ENCODE peak calls at places on chromosomes 3 and 15, in four cellular contexts. V is stimulated activated CD4-positive, alpha-beta T cell treated with anti-CD3 and anti-CD28 coated beads, TNF-alpha, amount 100 ng/mL, for 24 hours; O is iPS DF 6.9; K is foreskin melanocyte. C is an unnamed sample.

GRCh38 chr15:62021991-62022600 is 38.2 kb downstream of the VPS13C start:
- DNase-seq in V (no peak), O (no peak), K (no peak), C (no peak)

GRCh38 chr3:97823503-97824004 is 1.7 kb downstream of the CRYBG3 start:
- DNase-seq in V (no peak), O (no peak), K (no peak), C (no peak)

GRCh38 chr3:189941679-189942078 is 179.0 kb downstream of the P3H2 start:
- DNase-seq in V (no peak), O (no peak), K (no peak), C (no peak)

GRCh38 chr3:16456784-16457415 is 56.6 kb downstream of the RFTN1 start:
- DNase-seq in V (no peak), O (no peak), K (no peak), C (no peak)

GRCh38 chr15:52653451-52653964 is 25.7 kb downstream of the ATOSA start:
- DNase-seq in V (no peak), O (no peak), K (no peak), C (no peak)

GRCh38 chr3:140898340-140899180 is 43.1 kb upstream of the SLC25A36 start:
- DNase-seq in V (no peak), O (no peak), K (peak), C (no peak)

GRCh38 chr3:197476126-197476525 is 79.6 kb downstream of the BDH1 start:
- DNase-seq in V (no peak), O (no peak), K (no peak), C (no peak)

GRCh38 chr3:171860830-171861535 is 17.8 kb downstream of the TMEM212 start:
- DNase-seq in V (no peak), O (no peak), K (no peak), C (no peak)

GRCh38 chr15:28979208-28979891 is 93.6 kb downstream of the APBA2 start:
- DNase-seq in V (no peak), O (no peak), K (peak), C (no peak)

GRCh38 chr3:15638193-15638890 is 36.8 kb downstream of the BTD start:
- DNase-seq in V (no peak), O (no peak), K (no peak), C (no peak)

GRCh38 chr3:188627652-188628051 is 473.7 kb downstream of the LPP start:
- DNase-seq in V (no peak), O (no peak), K (peak), C (no peak)

GRCh38 chr15:38535451-38536200 is 29.0 kb downstream of the RASGRP1 start:
- DNase-seq in V (no peak), O (no peak), K (no peak), C (no peak)

GRCh38 chr15:63374686-63375520 is 6.7 kb downstream of the CA12 start:
- DNase-seq in V (no peak), O (no peak), K (peak), C (no peak)

GRCh38 chr3:123432832-123433523 is 15.9 kb downstream of the ADCY5 start:
- DNase-seq in V (no peak), O (no peak), K (no peak), C (no peak)

GRCh38 chr15:99447497-99448371 is 118.0 kb upstream of the MEF2A start:
- DNase-seq in V (no peak), O (peak), K (no peak), C (no peak)

GRCh38 chr3:61812517-61812916 is 251.1 kb downstream of the PTPRG start:
- DNase-seq in V (no peak), O (no peak), K (no peak), C (no peak)

GRCh38 chr3:143207338-143207961 is 87.9 kb downstream of the CHST2 start:
- DNase-seq in V (no peak), O (no peak), K (no peak), C (no peak)

C was measured in activated CD4-positive, alpha-beta T cell treated with anti-CD3 and anti-CD28 coated beads for 24 hours.